ENCODE peak calls at places on chromosomes 2 and 18, in six cellular contexts. O, B, X, V, T and M are unnamed samples.
A peak's percentile ranks its signal among the peaks of the same experiment; 100 is the strongest.

GRCh38 chr2:22126978-22127377 is 1003.2 kb downstream of the TDRD15 start:
- DNase-seq in T (no peak), X (no peak), V (no peak), O (no peak), B (no peak), M (no peak)

GRCh38 chr2:118498943-118499342 is 348.5 kb downstream of the EN1 start:
- DNase-seq in V (no peak), B (no peak), O (peak; percentile 3), T (no peak), X (no peak), M (no peak)

GRCh38 chr18:5173646-5174045 is 23.4 kb downstream of the AKAIN1 start:
- DNase-seq in V (no peak), T (no peak), O (no peak), X (no peak), B (no peak), M (no peak)

GRCh38 chr2:6968319-6969100 is 51.3 kb downstream of the RNF144A start:
- DNase-seq in O (peak; percentile 21), B (no peak), T (no peak), V (no peak), X (no peak), M (no peak)

GRCh38 chr2:201933792-201934229 is 99.8 kb upstream of the FZD7 start:
- DNase-seq in O (no peak), B (no peak), X (no peak), T (no peak), V (no peak), M (no peak)

GRCh38 chr2:224084266-224084892 is 45.3 kb upstream of the SERPINE2 start:
- DNase-seq in T (no peak), X (peak; percentile 2), B (no peak), O (no peak), V (no peak), M (no peak)

GRCh38 chr2:46818819-46819218 is 96.8 kb downstream of the MCFD2 start:
- DNase-seq in O (no peak), V (no peak), B (no peak), T (no peak), X (no peak), M (no peak)

GRCh38 chr18:9915291-9916066 is 1.7 kb downstream of the VAPA start:
- DNase-seq in B (no peak), T (no peak), V (no peak), O (no peak), X (no peak), M (no peak)

GRCh38 chr18:39872566-39872965 is 2082.5 kb upstream of the PIK3C3 start:
- DNase-seq in O (no peak), T (no peak), X (no peak), B (no peak), V (no peak), M (no peak)

GRCh38 chr18:33532978-33533377 is 45.0 kb upstream of the ASXL3 start:
- DNase-seq in T (no peak), V (no peak), X (no peak), B (no peak), O (no peak), M (no peak)

GRCh38 chr2:21020668-21021288 is 23.1 kb downstream of the APOB start:
- DNase-seq in B (no peak), V (no peak), O (no peak), T (no peak), X (no peak), M (no peak)

GRCh38 chr18:7711495-7711894 is 144.4 kb downstream of the PTPRM start:
- DNase-seq in B (no peak), X (no peak), O (no peak), T (peak; percentile 13), V (no peak), M (no peak)

GRCh38 chr2:8120979-8121825 is 560.7 kb upstream of the ID2 start:
- DNase-seq in V (no peak), B (no peak), T (no peak), O (peak; percentile 62), X (no peak), M (no peak)

GRCh38 chr2:128494307-128494639 is 175.6 kb upstream of the HS6ST1 start:
- DNase-seq in T (no peak), X (no peak), V (no peak), O (no peak), B (no peak), M (no peak)

GRCh38 chr2:27713201-27713600 is 49.5 kb downstream of the SLC4A1AP start:
- DNase-seq in V (no peak), B (no peak), T (no peak), X (no peak), O (no peak), M (no peak)

GRCh38 chr2:225598922-225599321 is 199.4 kb downstream of the NYAP2 start:
- DNase-seq in B (no peak), V (no peak), X (no peak), O (no peak), T (no peak), M (no peak)

GRCh38 chr2:15112216-15112615 is 448.9 kb downstream of the NBAS start:
- DNase-seq in V (no peak), T (no peak), B (no peak), X (peak; percentile 16), O (no peak), M (no peak)

GRCh38 chr18:31427010-31427409 is 20.5 kb upstream of the DSG3 start:
- DNase-seq in B (no peak), V (no peak), X (no peak), T (no peak), O (no peak), M (no peak)

GRCh38 chr2:241893265-241893664 is 23.7 kb downstream of the RTP5 start:
- DNase-seq in X (no peak), V (no peak), T (no peak), O (no peak), B (no peak), M (no peak)

GRCh38 chr18:12246849-12247808 is 7.0 kb upstream of the CIDEA start:
- DNase-seq in B (no peak), V (peak; percentile 44), X (peak; percentile 78), T (no peak), O (peak; percentile 10), M (no peak)

GRCh38 chr2:30234180-30234971 is 3.0 kb downstream of the LBH start:
- DNase-seq in O (peak; percentile 12), B (no peak), T (no peak), V (no peak), X (no peak), M (no peak)

GRCh38 chr2:3651686-3652516 is 6.1 kb upstream of the ALLC start:
- DNase-seq in V (peak; percentile 70), T (peak; percentile 60), O (peak; percentile 92), X (no peak), B (peak; percentile 95), M (peak; percentile 83)

GRCh38 chr2:216292475-216292874 is 79.8 kb downstream of the MARCHF4 start:
- DNase-seq in T (no peak), O (no peak), B (no peak), X (no peak), V (no peak), M (no peak)

GRCh38 chr2:60306231-60306861 is 247.1 kb downstream of the BCL11A start:
- DNase-seq in B (no peak), X (no peak), T (no peak), O (no peak), V (no peak), M (no peak)

GRCh38 chr2:210086292-210086691 is 83.9 kb downstream of the RPE start:
- DNase-seq in V (no peak), O (no peak), B (no peak), T (no peak), X (no peak), M (no peak)

GRCh38 chr2:128381001-128381938 is 62.6 kb upstream of the HS6ST1 start:
- DNase-seq in O (peak; percentile 68), B (no peak), T (no peak), V (no peak), X (no peak), M (no peak)

GRCh38 chr18:8988262-8988871 is 114.1 kb upstream of the NDUFV2 start:
- DNase-seq in B (peak; percentile 32), O (peak; percentile 46), X (peak; percentile 84), V (peak; percentile 51), T (no peak), M (peak; percentile 29)

GRCh38 chr2:165952600-165953210 is 871 bp downstream of the TTC21B start:
- DNase-seq in O (peak; percentile 12), X (peak; percentile 61), V (no peak), T (no peak), B (no peak), M (no peak)

GRCh38 chr2:81658227-81658626 is 1353.7 kb upstream of the LRRTM1 start:
- DNase-seq in T (no peak), V (no peak), B (no peak), X (no peak), O (peak; percentile 18), M (no peak)

GRCh38 chr2:120552800-120553471 is 182.7 kb upstream of the GLI2 start:
- DNase-seq in O (peak; percentile 90), X (peak; percentile 75), V (peak; percentile 41), T (no peak), B (no peak), M (no peak)
- TF ChIP-seq POLR2A in O (peak; percentile 50), X (no peak), V (no peak), T (no peak), B (no peak), M (no peak)

GRCh38 chr2:238099709-238100048 is 461 bp upstream of the ESPNL start:
- DNase-seq in V (no peak), B (no peak), X (no peak), O (no peak), T (no peak), M (peak; percentile 23)

GRCh38 chr2:238097201-238097987 is 2.7 kb upstream of the ESPNL start:
- DNase-seq in X (no peak), O (no peak), B (no peak), T (no peak), V (no peak), M (no peak)

GRCh38 chr2:238097988-238098853 is 1.9 kb upstream of the ESPNL start:
- DNase-seq in T (no peak), B (peak; percentile 85), X (peak; percentile 87), O (no peak), V (peak; percentile 60), M (peak; percentile 76)

GRCh38 chr2:238100049-238100820 is at the start of gene ESPNL:
- DNase-seq in T (no peak), V (no peak), O (no peak), X (peak; percentile 24), B (no peak), M (peak; percentile 11)

GRCh38 chr2:238098854-238099708 is 1.1 kb upstream of the ESPNL start:
- DNase-seq in B (no peak), T (no peak), O (no peak), V (no peak), X (no peak), M (peak; percentile 31)
- TF ChIP-seq TAF1 in B (no peak), T (no peak), O (no peak), V (no peak), X (no peak), M (no peak)

DNA sequence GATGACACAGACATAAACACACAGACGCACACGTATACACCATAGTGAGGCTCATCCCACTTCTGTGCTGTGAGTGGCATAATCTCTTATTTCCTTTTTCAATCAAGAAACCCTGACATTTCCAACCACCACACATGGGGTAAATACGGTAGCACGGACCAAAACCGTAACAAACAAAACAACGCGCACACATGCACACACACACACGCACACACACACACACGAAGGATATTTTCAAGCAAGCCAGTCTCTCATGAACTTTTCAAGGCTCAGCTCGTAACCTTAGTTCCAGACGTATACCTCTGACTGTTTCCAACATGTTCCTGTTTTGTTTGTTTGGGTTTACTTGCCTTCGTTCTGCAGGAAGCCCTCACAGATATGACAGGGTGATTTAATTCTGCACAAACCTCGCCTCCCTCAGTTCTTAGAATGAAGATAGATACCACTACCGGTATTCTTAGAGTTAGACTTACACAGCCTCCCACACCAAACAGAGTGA is 119.8 kb downstream of the BCL2 start:
- DNase-seq in X (peak; percentile 25), B (no peak), V (no peak), T (no peak), O (no peak), M (no peak)
- TF ChIP-seq POLR2AphosphoS5 in X (no peak), B (no peak), V (no peak), T (peak; percentile 7), O (no peak), M (no peak)

GRCh38 chr2:144519934-144520717 is at the start of gene ZEB2:
- DNase-seq in T (no peak), X (peak; percentile 93), B (no peak), O (peak; percentile 12), V (no peak), M (no peak)
- TF ChIP-seq POLR2A in T (peak; percentile 29), X (peak; percentile 98), B (no peak), O (no peak), V (no peak), M (no peak)